ENCODE peak calls at places on chromosomes 6 and 20, in eight cellular contexts. One of them, this sample, is unnamed.

GRCh38 chr6:70241991-70242420 is 60.9 kb downstream of the COL9A1 start:
- DNase-seq in ELR: no peak
- DNase-seq in CD4-positive, alpha-beta memory T cell: no peak
- DNase-seq in T-helper 1 cell: no peak
- DNase-seq in nephron progenitor cell: no peak
- DNase-seq in left colon: peak; percentile 73
- DNase-seq in NCI-H1417: peak; percentile 11
- DNase-seq in ascending aorta: no peak
- DNase-seq in this sample: no peak

GRCh38 chr6:157241411-157241979 is 81.8 kb downstream of the TMEM242 start:
- DNase-seq in nephron progenitor cell: no peak
- DNase-seq in T-helper 1 cell: no peak
- DNase-seq in ascending aorta: no peak
- DNase-seq in NCI-H1417: no peak
- DNase-seq in left colon: peak; percentile 43
- DNase-seq in CD4-positive, alpha-beta memory T cell: no peak
- DNase-seq in ELR: no peak
- DNase-seq in this sample: peak; percentile 63

GRCh38 chr20:12237772-12238171 is 320.1 kb downstream of the BTBD3 start:
- DNase-seq in ELR: no peak
- DNase-seq in CD4-positive, alpha-beta memory T cell: no peak
- DNase-seq in nephron progenitor cell: no peak
- DNase-seq in T-helper 1 cell: no peak
- DNase-seq in ascending aorta: no peak
- DNase-seq in NCI-H1417: no peak
- DNase-seq in left colon: peak; percentile 6
- DNase-seq in this sample: no peak

GRCh38 chr6:150725795-150726194 is 126.1 kb downstream of the PLEKHG1 start:
- DNase-seq in left colon: no peak
- DNase-seq in ascending aorta: no peak
- DNase-seq in CD4-positive, alpha-beta memory T cell: no peak
- DNase-seq in NCI-H1417: no peak
- DNase-seq in nephron progenitor cell: no peak
- DNase-seq in T-helper 1 cell: no peak
- DNase-seq in ELR: no peak
- DNase-seq in this sample: no peak

GRCh38 chr6:156559151-156559690 is 218.0 kb upstream of the ARID1B start:
- DNase-seq in NCI-H1417: no peak
- DNase-seq in ascending aorta: no peak
- DNase-seq in left colon: no peak
- DNase-seq in ELR: no peak
- DNase-seq in T-helper 1 cell: no peak
- DNase-seq in nephron progenitor cell: no peak
- DNase-seq in CD4-positive, alpha-beta memory T cell: no peak
- DNase-seq in this sample: no peak

GRCh38 chr6:154932562-154933027 is 62.5 kb upstream of the TIAM2 start:
- DNase-seq in ascending aorta: no peak
- DNase-seq in CD4-positive, alpha-beta memory T cell: no peak
- DNase-seq in NCI-H1417: no peak
- DNase-seq in left colon: no peak
- DNase-seq in ELR: peak; percentile 84
- DNase-seq in nephron progenitor cell: no peak
- DNase-seq in T-helper 1 cell: no peak
- DNase-seq in this sample: no peak

GRCh38 chr20:63686492-63687321 is 9.7 kb upstream of the TNFRSF6B start:
- DNase-seq in left colon: peak; percentile 76
- DNase-seq in CD4-positive, alpha-beta memory T cell: no peak
- DNase-seq in T-helper 1 cell: no peak
- DNase-seq in ELR: peak; percentile 95
- DNase-seq in ascending aorta: peak; percentile 51
- DNase-seq in NCI-H1417: no peak
- DNase-seq in nephron progenitor cell: no peak
- DNase-seq in this sample: peak; percentile 63

GRCh38 chr6:96816182-96816888 is 20.9 kb downstream of the GPR63 start:
- DNase-seq in nephron progenitor cell: no peak
- DNase-seq in ascending aorta: no peak
- DNase-seq in T-helper 1 cell: no peak
- DNase-seq in left colon: no peak
- DNase-seq in NCI-H1417: no peak
- DNase-seq in ELR: no peak
- DNase-seq in CD4-positive, alpha-beta memory T cell: no peak
- DNase-seq in this sample: no peak